ENCODE peak calls at places on chromosomes 4 and X, in six cellular contexts. One of them, this sample, is unnamed.

GRCh38 chrX:38664285-38664684 is 102.9 kb downstream of the TSPAN7 start:
- DNase-seq in K562: peak; percentile 64
- DNase-seq in GM12878: no peak
- DNase-seq in HL-60: no peak
- DNase-seq in HepG2: peak; percentile 13
- DNase-seq in H1: no peak
- DNase-seq in this sample: peak; percentile 28

GRCh38 chr4:113452152-113452551 is 309.4 kb downstream of the CAMK2D start:
- DNase-seq in K562: no peak
- DNase-seq in GM12878: no peak
- DNase-seq in HL-60: no peak
- DNase-seq in HepG2: no peak
- DNase-seq in H1: no peak
- DNase-seq in this sample: no peak

GRCh38 chr4:43411226-43411625 is 518.7 kb downstream of the GRXCR1 start:
- DNase-seq in K562: no peak
- DNase-seq in GM12878: no peak
- DNase-seq in HL-60: no peak
- DNase-seq in HepG2: no peak
- DNase-seq in H1: no peak
- DNase-seq in this sample: no peak

GRCh38 chr4:153661215-153661822 is 22.8 kb upstream of the TLR2 start:
- DNase-seq in K562: no peak
- DNase-seq in GM12878: no peak
- DNase-seq in HL-60: peak; percentile 85
- DNase-seq in HepG2: no peak
- DNase-seq in H1: no peak
- DNase-seq in this sample: no peak

GRCh38 chr4:176753049-176753448 is 39.7 kb downstream of the VEGFC start:
- DNase-seq in K562: no peak
- DNase-seq in GM12878: no peak
- DNase-seq in HL-60: no peak
- DNase-seq in HepG2: no peak
- DNase-seq in H1: no peak
- DNase-seq in this sample: no peak

GRCh38 chr4:10647811-10648210 is 36.8 kb downstream of the CLNK start:
- DNase-seq in K562: no peak
- DNase-seq in GM12878: no peak
- DNase-seq in HL-60: no peak
- DNase-seq in HepG2: no peak
- DNase-seq in H1: no peak
- DNase-seq in this sample: no peak

GRCh38 chrX:124300412-124300811 is 32.0 kb upstream of the TEX13D start:
- DNase-seq in K562: no peak
- DNase-seq in GM12878: no peak
- DNase-seq in HL-60: no peak
- DNase-seq in HepG2: no peak
- DNase-seq in H1: no peak
- DNase-seq in this sample: no peak

GRCh38 chr4:121791481-121791880 is 9.6 kb upstream of the EXOSC9 start:
- DNase-seq in K562: no peak
- DNase-seq in GM12878: no peak
- DNase-seq in HL-60: no peak
- DNase-seq in HepG2: no peak
- DNase-seq in H1: no peak
- DNase-seq in this sample: no peak

GRCh38 chr4:57095956-57096355 is 14.2 kb downstream of the IGFBP7 start:
- DNase-seq in K562: no peak
- DNase-seq in GM12878: no peak
- DNase-seq in HL-60: no peak
- DNase-seq in HepG2: no peak
- DNase-seq in H1: no peak
- DNase-seq in this sample: no peak

GRCh38 chrX:97057349-97057909 is 173.7 kb downstream of the RPA4 start:
- DNase-seq in K562: no peak
- DNase-seq in GM12878: no peak
- DNase-seq in HL-60: no peak
- DNase-seq in HepG2: no peak
- DNase-seq in H1: no peak
- DNase-seq in this sample: no peak

DNA sequence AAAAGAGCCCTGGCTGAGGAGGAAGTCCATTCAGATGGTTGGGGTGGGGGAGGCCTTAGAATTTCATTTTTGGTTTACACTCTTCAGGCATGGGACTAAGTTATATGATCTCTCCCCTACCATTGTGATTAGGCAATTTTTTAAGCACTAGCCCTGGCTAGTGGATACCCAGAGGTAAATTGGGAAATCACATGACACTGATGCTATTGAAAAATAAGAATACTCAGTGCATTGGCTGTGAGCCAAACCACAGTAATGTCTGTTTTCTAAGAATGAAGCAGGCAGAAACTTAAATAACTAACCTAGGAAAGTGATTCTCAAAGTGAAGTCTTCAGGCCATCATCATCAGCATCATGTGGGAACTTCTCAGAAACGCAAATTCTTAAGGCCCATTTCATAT is 149.7 kb downstream of the RRAGB start:
- DNase-seq in K562: peak; percentile 0
- DNase-seq in GM12878: peak; percentile 86
- DNase-seq in HL-60: no peak
- DNase-seq in HepG2: no peak
- DNase-seq in H1: no peak
- DNase-seq in this sample: no peak
- TF ChIP-seq GABPA in K562: no peak
- TF ChIP-seq GABPA in GM12878: no peak
- TF ChIP-seq GABPA in HL-60: no peak
- TF ChIP-seq GABPA in HepG2: no peak
- TF ChIP-seq GABPA in H1: no peak
- TF ChIP-seq GABPA in this sample: no peak

GRCh38 chr4:97367878-97368277 is 775.4 kb downstream of the STPG2 start:
- DNase-seq in K562: no peak
- DNase-seq in GM12878: no peak
- DNase-seq in HL-60: no peak
- DNase-seq in HepG2: no peak
- DNase-seq in H1: no peak
- DNase-seq in this sample: no peak
- H3K4me3 ChIP-seq in K562: no peak overlapping the region
- H3K4me3 ChIP-seq in GM12878: no peak overlapping the region
- H3K4me3 ChIP-seq in HL-60: no peak overlapping the region
- H3K4me3 ChIP-seq in HepG2: no peak overlapping the region
- H3K4me3 ChIP-seq in H1: no peak overlapping the region
- H3K4me3 ChIP-seq in this sample: no peak overlapping the region

GRCh38 chr4:19300213-19300612 is 951.5 kb upstream of the SLIT2 start:
- DNase-seq in K562: no peak
- DNase-seq in GM12878: no peak
- DNase-seq in HL-60: no peak
- DNase-seq in HepG2: no peak
- DNase-seq in H1: no peak
- DNase-seq in this sample: no peak

GRCh38 chr4:19301527-19301926 is 950.2 kb upstream of the SLIT2 start:
- DNase-seq in K562: no peak
- DNase-seq in GM12878: no peak
- DNase-seq in HL-60: no peak
- DNase-seq in HepG2: no peak
- DNase-seq in H1: no peak
- DNase-seq in this sample: no peak

GRCh38 chr4:19304028-19304427 is 947.7 kb upstream of the SLIT2 start:
- DNase-seq in K562: no peak
- DNase-seq in GM12878: no peak
- DNase-seq in HL-60: no peak
- DNase-seq in HepG2: no peak
- DNase-seq in H1: no peak
- DNase-seq in this sample: no peak

GRCh38 chr4:19293080-19293479 is 958.6 kb upstream of the SLIT2 start:
- DNase-seq in K562: no peak
- DNase-seq in GM12878: no peak
- DNase-seq in HL-60: no peak
- DNase-seq in HepG2: no peak
- DNase-seq in H1: no peak
- DNase-seq in this sample: no peak

DNA sequence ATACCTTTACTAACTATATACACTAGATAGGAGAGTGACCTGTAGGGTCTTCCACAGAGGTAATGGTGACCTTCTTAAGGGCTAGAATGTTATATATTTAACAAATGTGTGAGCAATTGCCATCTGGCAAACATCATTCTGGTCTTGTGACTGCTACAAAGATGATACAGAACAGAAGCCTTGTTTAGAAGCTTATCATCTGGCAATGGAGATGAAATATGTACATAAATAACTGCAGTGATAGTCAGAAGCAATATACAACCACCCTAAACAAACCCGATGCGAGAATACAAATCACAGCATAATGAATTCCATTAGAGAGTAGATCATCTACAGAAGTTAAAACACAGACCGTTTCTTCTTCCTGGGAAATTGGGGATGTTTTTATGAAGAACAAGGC is 952.7 kb upstream of the SLIT2 start:
- DNase-seq in K562: no peak
- DNase-seq in GM12878: no peak
- DNase-seq in HL-60: no peak
- DNase-seq in HepG2: no peak
- DNase-seq in H1: no peak
- DNase-seq in this sample: peak; percentile 46
- TF ChIP-seq GABPA in K562: no peak
- TF ChIP-seq GABPA in GM12878: no peak
- TF ChIP-seq GABPA in HL-60: no peak
- TF ChIP-seq GABPA in HepG2: no peak
- TF ChIP-seq GABPA in H1: no peak
- TF ChIP-seq GABPA in this sample: no peak

DNA sequence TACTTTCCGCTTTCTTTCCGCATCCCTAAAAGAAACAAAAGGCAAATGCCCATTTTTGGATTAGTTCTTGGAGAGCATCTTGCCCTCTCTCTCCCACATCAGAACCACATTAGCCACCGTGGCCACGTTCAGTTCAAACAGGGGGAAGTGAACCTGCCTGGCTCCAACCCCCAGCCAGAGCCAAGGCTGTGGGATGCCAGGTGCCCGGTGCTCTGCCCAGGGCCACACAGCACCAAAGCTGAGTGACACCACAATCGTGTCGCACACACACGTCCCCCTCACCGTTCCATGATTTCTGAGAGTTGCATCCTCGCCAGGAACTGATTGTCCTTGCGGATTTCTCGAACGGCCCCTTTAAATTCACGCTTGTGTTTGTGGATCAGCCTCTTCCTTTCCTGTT is 24.3 kb downstream of the NOP14 start:
- DNase-seq in K562: no peak
- DNase-seq in GM12878: no peak
- DNase-seq in HL-60: no peak
- DNase-seq in HepG2: no peak
- DNase-seq in H1: no peak
- DNase-seq in this sample: no peak
- H3K4me3 ChIP-seq in K562: no peak overlapping the region
- H3K4me3 ChIP-seq in GM12878: no peak overlapping the region
- H3K4me3 ChIP-seq in HL-60: no peak overlapping the region
- H3K4me3 ChIP-seq in HepG2: no peak overlapping the region
- H3K4me3 ChIP-seq in H1: no peak overlapping the region
- H3K4me3 ChIP-seq in this sample: no peak overlapping the region

GRCh38 chrX:119654112-119654531 is 38.8 kb downstream of the SEPTIN6 start:
- DNase-seq in K562: no peak
- DNase-seq in GM12878: no peak
- DNase-seq in HL-60: no peak
- DNase-seq in HepG2: no peak
- DNase-seq in H1: no peak
- DNase-seq in this sample: peak; percentile 12
- TF ChIP-seq GABPA in K562: no peak
- TF ChIP-seq GABPA in GM12878: no peak
- TF ChIP-seq GABPA in HL-60: no peak
- TF ChIP-seq GABPA in HepG2: no peak
- TF ChIP-seq GABPA in H1: no peak
- TF ChIP-seq GABPA in this sample: no peak

DNA sequence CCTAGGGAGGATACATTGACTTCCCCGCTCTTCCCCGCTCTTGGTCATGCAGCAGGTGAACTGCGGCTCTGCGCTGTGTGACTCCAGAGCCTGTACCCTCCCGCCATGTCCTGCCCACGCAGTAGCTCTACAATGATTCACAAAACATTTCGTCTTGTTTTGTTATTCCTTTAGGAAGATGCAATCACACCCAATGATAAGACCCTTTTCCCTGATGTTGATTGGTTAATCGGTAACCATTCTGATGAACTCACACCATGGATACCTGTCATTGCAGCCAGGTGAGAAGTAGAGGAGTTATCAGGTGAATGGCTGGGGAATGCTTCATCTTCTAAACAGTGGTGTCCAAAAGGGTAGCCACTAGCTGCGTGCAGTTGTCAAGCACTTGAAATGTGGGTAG is 23.2 kb downstream of the TRMT44 start:
- DNase-seq in K562: no peak
- DNase-seq in GM12878: no peak
- DNase-seq in HL-60: no peak
- DNase-seq in HepG2: no peak
- DNase-seq in H1: no peak
- DNase-seq in this sample: no peak
- H3K4me3 ChIP-seq in K562: no peak overlapping the region
- H3K4me3 ChIP-seq in GM12878: no peak overlapping the region
- H3K4me3 ChIP-seq in HL-60: no peak overlapping the region
- H3K4me3 ChIP-seq in HepG2: no peak overlapping the region
- H3K4me3 ChIP-seq in H1: no peak overlapping the region
- H3K4me3 ChIP-seq in this sample: no peak overlapping the region

GRCh38 chr4:184262901-184263300 is 45.2 kb upstream of the ENPP6 start:
- DNase-seq in K562: no peak
- DNase-seq in GM12878: no peak
- DNase-seq in HL-60: no peak
- DNase-seq in HepG2: no peak
- DNase-seq in H1: peak; percentile 8
- DNase-seq in this sample: no peak
- TF ChIP-seq GABPA in K562: no peak
- TF ChIP-seq GABPA in GM12878: no peak
- TF ChIP-seq GABPA in HL-60: no peak
- TF ChIP-seq GABPA in HepG2: no peak
- TF ChIP-seq GABPA in H1: no peak
- TF ChIP-seq GABPA in this sample: no peak

DNA sequence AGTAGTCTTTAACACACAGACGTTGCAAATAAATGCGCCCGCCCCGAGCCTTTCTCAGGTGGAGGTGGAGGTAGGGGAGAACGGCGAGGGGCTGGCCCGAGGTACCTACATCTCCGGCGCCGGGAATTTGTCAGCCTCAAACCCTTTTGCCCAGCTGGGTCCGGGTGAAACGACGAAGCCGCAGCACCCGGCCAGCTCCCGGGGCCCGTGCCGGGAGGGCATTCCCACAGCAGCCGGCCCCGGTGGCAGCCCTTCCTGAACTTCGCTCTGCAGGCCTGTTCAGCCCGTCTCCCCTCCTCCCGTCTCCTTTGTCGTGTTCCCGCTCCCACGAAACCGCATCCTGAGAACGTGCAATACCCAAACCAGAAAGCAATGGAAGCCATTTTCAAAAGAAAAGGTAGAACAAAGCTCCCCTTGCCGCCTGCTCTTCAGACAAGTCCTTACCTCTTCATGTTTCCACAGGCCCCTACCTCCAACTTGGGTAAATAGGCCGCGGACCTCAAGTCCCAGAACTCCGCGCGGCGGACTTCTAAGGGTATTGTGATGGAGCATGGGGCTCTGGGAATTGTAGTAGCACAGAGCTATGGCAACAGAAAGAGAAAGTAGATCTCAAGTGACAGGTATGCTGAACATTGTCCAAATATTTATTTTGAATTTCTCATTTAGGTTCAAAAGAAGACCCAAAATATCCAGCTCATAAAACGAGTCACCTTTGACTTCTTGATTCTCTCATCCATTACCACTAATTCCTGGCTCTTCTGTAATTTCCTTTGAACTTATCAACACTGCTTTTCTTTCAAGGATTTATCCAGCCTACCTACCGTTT is at the start of gene RBM41:
- DNase-seq in K562: peak; percentile 73
- DNase-seq in GM12878: peak; percentile 31
- DNase-seq in HL-60: peak; percentile 74
- DNase-seq in HepG2: peak; percentile 81
- DNase-seq in H1: peak; percentile 59
- DNase-seq in this sample: peak; percentile 77
- H3K4me3 ChIP-seq in K562: peak within 1 kb of the TSS; percentile 56
- H3K4me3 ChIP-seq in GM12878: peak within 1 kb of the TSS; percentile 55
- H3K4me3 ChIP-seq in HL-60: peak within 1 kb of the TSS; percentile 69
- H3K4me3 ChIP-seq in HepG2: peak within 1 kb of the TSS; percentile 67
- H3K4me3 ChIP-seq in H1: peak within 1 kb of the TSS; percentile 74
- H3K4me3 ChIP-seq in this sample: peak within 1 kb of the TSS; percentile 88